ENCODE peak calls at places on chromosomes 3 and 15, in ten cellular contexts. One of them, this sample, is unnamed.
A peak's percentile ranks its signal among the peaks of the same experiment; 100 is the strongest.

GRCh38 chr3:119187266-119187665 is 13.9 kb downstream of the UPK1B start:
- DNase-seq in NCI-H82: no peak
- DNase-seq in NCI-H774: no peak
- DNase-seq in EL: peak; percentile 17
- DNase-seq in right atrium auricular region: no peak
- DNase-seq in hypothalamus: no peak
- DNase-seq in astrocyte: peak; percentile 37
- DNase-seq in cardiac fibroblast: no peak
- DNase-seq in dorsolateral prefrontal cortex: no peak
- DNase-seq in fibroblast of mammary gland: no peak
- DNase-seq in this sample: no peak

GRCh38 chr3:43861635-43862034 is 170.9 kb downstream of the ABHD5 start:
- DNase-seq in NCI-H82: no peak
- DNase-seq in NCI-H774: no peak
- DNase-seq in EL: no peak
- DNase-seq in right atrium auricular region: no peak
- DNase-seq in hypothalamus: no peak
- DNase-seq in astrocyte: no peak
- DNase-seq in cardiac fibroblast: no peak
- DNase-seq in dorsolateral prefrontal cortex: no peak
- DNase-seq in fibroblast of mammary gland: no peak
- DNase-seq in this sample: no peak

GRCh38 chr3:34449305-34449704 is 650.9 kb downstream of the PDCD6IP start:
- DNase-seq in NCI-H82: no peak
- DNase-seq in NCI-H774: no peak
- DNase-seq in EL: no peak
- DNase-seq in right atrium auricular region: no peak
- DNase-seq in hypothalamus: no peak
- DNase-seq in astrocyte: no peak
- DNase-seq in cardiac fibroblast: no peak
- DNase-seq in dorsolateral prefrontal cortex: no peak
- DNase-seq in fibroblast of mammary gland: no peak
- DNase-seq in this sample: no peak

GRCh38 chr15:48582472-48583235 is 62.9 kb downstream of the FBN1 start:
- DNase-seq in NCI-H82: peak; percentile 29
- DNase-seq in NCI-H774: no peak
- DNase-seq in EL: peak; percentile 53
- DNase-seq in right atrium auricular region: no peak
- DNase-seq in hypothalamus: no peak
- DNase-seq in astrocyte: peak; percentile 95
- DNase-seq in cardiac fibroblast: peak; percentile 98
- DNase-seq in dorsolateral prefrontal cortex: no peak
- DNase-seq in fibroblast of mammary gland: peak; percentile 96
- DNase-seq in this sample: no peak

GRCh38 chr15:29090617-29091466 is 178.8 kb downstream of the NSMCE3 start:
- DNase-seq in NCI-H82: peak; percentile 46
- DNase-seq in NCI-H774: no peak
- DNase-seq in EL: peak; percentile 32
- DNase-seq in right atrium auricular region: no peak
- DNase-seq in hypothalamus: peak; percentile 21
- DNase-seq in astrocyte: no peak
- DNase-seq in cardiac fibroblast: peak; percentile 29
- DNase-seq in dorsolateral prefrontal cortex: no peak
- DNase-seq in fibroblast of mammary gland: peak; percentile 12
- DNase-seq in this sample: peak; percentile 15

GRCh38 chr3:57060089-57060829 is at the start of gene SPATA12:
- DNase-seq in NCI-H82: no peak
- DNase-seq in NCI-H774: peak; percentile 6
- DNase-seq in EL: peak; percentile 86
- DNase-seq in right atrium auricular region: peak; percentile 83
- DNase-seq in hypothalamus: peak; percentile 14
- DNase-seq in astrocyte: peak; percentile 91
- DNase-seq in cardiac fibroblast: peak; percentile 86
- DNase-seq in dorsolateral prefrontal cortex: peak; percentile 38
- DNase-seq in fibroblast of mammary gland: peak; percentile 90
- DNase-seq in this sample: no peak

GRCh38 chr3:13548696-13549512 is at the start of gene FBLN2:
- DNase-seq in NCI-H82: peak; percentile 74
- DNase-seq in NCI-H774: no peak
- DNase-seq in EL: peak; percentile 77
- DNase-seq in right atrium auricular region: no peak
- DNase-seq in hypothalamus: no peak
- DNase-seq in astrocyte: no peak
- DNase-seq in cardiac fibroblast: peak; percentile 74
- DNase-seq in dorsolateral prefrontal cortex: no peak
- DNase-seq in fibroblast of mammary gland: no peak
- DNase-seq in this sample: no peak

GRCh38 chr15:89768071-89768500 is 8.0 kb upstream of the MESP2 start:
- DNase-seq in NCI-H82: no peak
- DNase-seq in NCI-H774: no peak
- DNase-seq in EL: no peak
- DNase-seq in right atrium auricular region: peak; percentile 69
- DNase-seq in hypothalamus: no peak
- DNase-seq in astrocyte: no peak
- DNase-seq in cardiac fibroblast: peak; percentile 89
- DNase-seq in dorsolateral prefrontal cortex: no peak
- DNase-seq in fibroblast of mammary gland: peak; percentile 87
- DNase-seq in this sample: no peak

GRCh38 chr3:189897406-189897805 is 223.3 kb downstream of the P3H2 start:
- DNase-seq in NCI-H82: no peak
- DNase-seq in NCI-H774: no peak
- DNase-seq in EL: no peak
- DNase-seq in right atrium auricular region: no peak
- DNase-seq in hypothalamus: no peak
- DNase-seq in astrocyte: no peak
- DNase-seq in cardiac fibroblast: no peak
- DNase-seq in dorsolateral prefrontal cortex: no peak
- DNase-seq in fibroblast of mammary gland: no peak
- DNase-seq in this sample: no peak

GRCh38 chr3:45509038-45509767 is 85.3 kb upstream of the LIMD1 start:
- DNase-seq in NCI-H82: no peak
- DNase-seq in NCI-H774: peak; percentile 36
- DNase-seq in EL: peak; percentile 88
- DNase-seq in right atrium auricular region: no peak
- DNase-seq in hypothalamus: peak; percentile 19
- DNase-seq in astrocyte: peak; percentile 99
- DNase-seq in cardiac fibroblast: peak; percentile 64
- DNase-seq in dorsolateral prefrontal cortex: peak; percentile 70
- DNase-seq in fibroblast of mammary gland: peak; percentile 98
- DNase-seq in this sample: no peak

GRCh38 chr3:173617490-173617889 is 219.9 kb downstream of the NLGN1 start:
- DNase-seq in NCI-H82: no peak
- DNase-seq in NCI-H774: no peak
- DNase-seq in EL: no peak
- DNase-seq in right atrium auricular region: no peak
- DNase-seq in hypothalamus: no peak
- DNase-seq in astrocyte: no peak
- DNase-seq in cardiac fibroblast: peak; percentile 23
- DNase-seq in dorsolateral prefrontal cortex: no peak
- DNase-seq in fibroblast of mammary gland: no peak
- DNase-seq in this sample: no peak

GRCh38 chr15:31342781-31343626 is 16.4 kb downstream of the KLF13 start:
- DNase-seq in NCI-H82: no peak
- DNase-seq in NCI-H774: no peak
- DNase-seq in EL: no peak
- DNase-seq in right atrium auricular region: no peak
- DNase-seq in hypothalamus: no peak
- DNase-seq in astrocyte: no peak
- DNase-seq in cardiac fibroblast: no peak
- DNase-seq in dorsolateral prefrontal cortex: no peak
- DNase-seq in fibroblast of mammary gland: no peak
- DNase-seq in this sample: no peak

GRCh38 chr15:28962851-28963710 is 77.3 kb downstream of the APBA2 start:
- DNase-seq in NCI-H82: no peak
- DNase-seq in NCI-H774: no peak
- DNase-seq in EL: no peak
- DNase-seq in right atrium auricular region: peak; percentile 53
- DNase-seq in hypothalamus: no peak
- DNase-seq in astrocyte: peak; percentile 50
- DNase-seq in cardiac fibroblast: no peak
- DNase-seq in dorsolateral prefrontal cortex: peak; percentile 28
- DNase-seq in fibroblast of mammary gland: no peak
- DNase-seq in this sample: no peak

GRCh38 chr3:148975277-148975676 is 16.1 kb upstream of the GYG1 start:
- DNase-seq in NCI-H82: no peak
- DNase-seq in NCI-H774: no peak
- DNase-seq in EL: no peak
- DNase-seq in right atrium auricular region: no peak
- DNase-seq in hypothalamus: no peak
- DNase-seq in astrocyte: no peak
- DNase-seq in cardiac fibroblast: peak; percentile 18
- DNase-seq in dorsolateral prefrontal cortex: no peak
- DNase-seq in fibroblast of mammary gland: peak; percentile 41
- DNase-seq in this sample: no peak

This sample was measured in effector CD4-positive, alpha-beta T cell.